ENCODE peak calls at places on chromosomes 3 and 15, in eight cellular contexts. C is GM23338, Q is iPS DF 19.7, A is cerebellar cortex, H is NCI-H460, M is DMS 273 treated with DMSO at 0.1 percent for 48 hours, O is ELR, J is lung microvascular endothelial cell. R is an unnamed sample.

GRCh38 chr15:101070502-101071273 is 151.5 kb downstream of the LRRK1 start:
- DNase-seq in C (peak; percentile 41), Q (no peak), A (no peak), H (peak; percentile 63), M (no peak), O (peak; percentile 88), J (peak; percentile 80), R (no peak)

GRCh38 chr15:99016680-99017321 is 9.2 kb upstream of the PGPEP1L start:
- DNase-seq in C (peak; percentile 32), Q (no peak), A (no peak), H (peak; percentile 27), M (no peak), O (peak; percentile 80), J (no peak), R (no peak)

GRCh38 chr3:67614195-67614594 is 40.2 kb downstream of the SUCLG2 start:
- DNase-seq in C (peak; percentile 38), Q (no peak), A (no peak), H (no peak), M (no peak), O (no peak), J (peak; percentile 48), R (no peak)

GRCh38 chr3:25468866-25469319 is 40.8 kb downstream of the RARB start:
- DNase-seq in C (peak; percentile 43), Q (no peak), A (no peak), H (no peak), M (no peak), O (no peak), J (no peak), R (no peak)

GRCh38 chr3:71754610-71755253 is 1.1 kb downstream of the GPR27 start:
- DNase-seq in C (peak; percentile 47), Q (no peak), A (peak; percentile 3), H (no peak), M (no peak), O (no peak), J (no peak), R (no peak)

GRCh38 chr15:68372291-68372811 is 59.6 kb downstream of the ITGA11 start:
- DNase-seq in C (peak; percentile 80), Q (no peak), A (peak; percentile 19), H (peak; percentile 4), M (no peak), O (peak; percentile 52), J (peak; percentile 48), R (no peak)

GRCh38 chr3:169594402-169594801 is 69.1 kb downstream of the MECOM start:
- DNase-seq in C (peak; percentile 34), Q (no peak), A (no peak), H (no peak), M (no peak), O (no peak), J (no peak), R (no peak)

GRCh38 chr3:21942328-21942727 is 191.3 kb upstream of the ZNF385D start:
- DNase-seq in C (no peak), Q (no peak), A (peak; percentile 90), H (no peak), M (no peak), O (peak; percentile 74), J (peak; percentile 0), R (no peak)

GRCh38 chr3:49883992-49884391 is 14.3 kb upstream of the CAMKV start:
- DNase-seq in C (no peak), Q (no peak), A (no peak), H (no peak), M (no peak), O (peak; percentile 49), J (no peak), R (no peak)

R was measured in GM12878.